ENCODE peak calls at places on chromosomes 4 and X, in six cellular contexts. One of them, this sample, is unnamed.

GRCh38 chrX:149898554-149898953 is 17.6 kb downstream of the MAGEA8 start:
- DNase-seq in Caco-2: no peak
- DNase-seq in CD8-positive, alpha-beta memory T cell: no peak
- DNase-seq in HCT116: no peak
- DNase-seq in aorta: no peak
- DNase-seq in DND-41: no peak
- DNase-seq in this sample: no peak

GRCh38 chr4:127965803-127966175 is 583 bp downstream of the ABHD18 start:
- DNase-seq in Caco-2: peak; percentile 80
- DNase-seq in HCT116: peak; percentile 52
- DNase-seq in aorta: no peak
- DNase-seq in CD8-positive, alpha-beta memory T cell: peak; percentile 81
- DNase-seq in DND-41: peak; percentile 70
- DNase-seq in this sample: peak; percentile 61

GRCh38 chrX:87409113-87409841 is 108.3 kb upstream of the KLHL4 start:
- DNase-seq in Caco-2: no peak
- DNase-seq in CD8-positive, alpha-beta memory T cell: no peak
- DNase-seq in aorta: peak; percentile 90
- DNase-seq in DND-41: no peak
- DNase-seq in HCT116: no peak
- DNase-seq in this sample: peak; percentile 71

GRCh38 chr4:79445371-79445781 is 37.3 kb upstream of the GK2 start:
- DNase-seq in aorta: no peak
- DNase-seq in Caco-2: no peak
- DNase-seq in DND-41: no peak
- DNase-seq in CD8-positive, alpha-beta memory T cell: no peak
- DNase-seq in HCT116: no peak
- DNase-seq in this sample: no peak

GRCh38 chr4:8303485-8304281 is 34.1 kb downstream of the HTRA3 start:
- DNase-seq in DND-41: no peak
- DNase-seq in aorta: peak; percentile 34
- DNase-seq in Caco-2: no peak
- DNase-seq in HCT116: peak; percentile 62
- DNase-seq in CD8-positive, alpha-beta memory T cell: no peak
- DNase-seq in this sample: no peak

GRCh38 chr4:141534985-141535384 is 101.4 kb upstream of the IL15 start:
- DNase-seq in HCT116: no peak
- DNase-seq in CD8-positive, alpha-beta memory T cell: no peak
- DNase-seq in aorta: no peak
- DNase-seq in DND-41: no peak
- DNase-seq in Caco-2: no peak
- DNase-seq in this sample: no peak

GRCh38 chrX:22136711-22137110 is 104.6 kb downstream of the PHEX start:
- DNase-seq in CD8-positive, alpha-beta memory T cell: no peak
- DNase-seq in Caco-2: no peak
- DNase-seq in DND-41: no peak
- DNase-seq in HCT116: no peak
- DNase-seq in aorta: no peak
- DNase-seq in this sample: no peak

GRCh38 chr4:69951602-69952001 is 13.9 kb downstream of the CSN2 start:
- DNase-seq in Caco-2: no peak
- DNase-seq in HCT116: no peak
- DNase-seq in CD8-positive, alpha-beta memory T cell: no peak
- DNase-seq in DND-41: no peak
- DNase-seq in aorta: no peak
- DNase-seq in this sample: no peak

GRCh38 chr4:6986067-6986780 is 56.9 kb upstream of the TADA2B start:
- DNase-seq in aorta: no peak
- DNase-seq in HCT116: no peak
- DNase-seq in CD8-positive, alpha-beta memory T cell: no peak
- DNase-seq in DND-41: no peak
- DNase-seq in Caco-2: no peak
- DNase-seq in this sample: peak; percentile 58

GRCh38 chrX:150873616-150874015 is 24.9 kb downstream of the CD99L2 start:
- DNase-seq in HCT116: peak; percentile 6
- DNase-seq in aorta: no peak
- DNase-seq in Caco-2: no peak
- DNase-seq in DND-41: no peak
- DNase-seq in CD8-positive, alpha-beta memory T cell: no peak
- DNase-seq in this sample: peak; percentile 47

GRCh38 chrX:42028113-42028512 is 104.8 kb upstream of the CASK start:
- DNase-seq in HCT116: no peak
- DNase-seq in DND-41: no peak
- DNase-seq in Caco-2: peak; percentile 68
- DNase-seq in CD8-positive, alpha-beta memory T cell: no peak
- DNase-seq in aorta: no peak
- DNase-seq in this sample: no peak

GRCh38 chr4:133000012-133000411 is 149.1 kb upstream of the PCDH10 start:
- DNase-seq in DND-41: peak; percentile 56
- DNase-seq in aorta: no peak
- DNase-seq in HCT116: no peak
- DNase-seq in CD8-positive, alpha-beta memory T cell: no peak
- DNase-seq in Caco-2: no peak
- DNase-seq in this sample: no peak

DNA sequence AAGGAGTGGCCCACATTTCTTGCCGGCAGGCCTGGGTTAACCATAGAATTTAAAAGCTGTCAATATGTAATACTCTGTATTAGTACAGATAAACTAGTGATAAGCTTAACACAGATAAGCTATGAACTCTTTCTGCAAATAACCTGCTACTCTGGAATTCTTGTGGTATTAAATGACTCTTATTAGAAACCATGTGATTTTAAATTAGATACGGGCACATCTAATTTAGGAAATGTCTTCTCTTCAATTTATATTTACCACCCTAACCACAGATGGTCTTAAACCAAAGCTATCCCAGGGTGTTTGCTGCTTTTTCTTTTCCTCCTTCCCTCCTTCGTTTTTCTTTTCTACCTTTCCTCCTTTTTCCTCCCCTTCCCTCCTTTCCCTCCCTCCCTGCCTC is 4.9 kb downstream of the GNRHR start:
- DNase-seq in CD8-positive, alpha-beta memory T cell: no peak
- DNase-seq in HCT116: no peak
- DNase-seq in DND-41: no peak
- DNase-seq in Caco-2: no peak
- DNase-seq in aorta: no peak
- DNase-seq in this sample: no peak
- H3K4me3 ChIP-seq in CD8-positive, alpha-beta memory T cell: no peak overlapping the region
- H3K4me3 ChIP-seq in HCT116: no peak overlapping the region
- H3K4me3 ChIP-seq in DND-41: no peak overlapping the region
- H3K4me3 ChIP-seq in Caco-2: no peak overlapping the region
- H3K4me3 ChIP-seq in aorta: no peak overlapping the region
- H3K4me3 ChIP-seq in this sample: no peak overlapping the region

GRCh38 chrX:39519213-39519544 is 578.6 kb downstream of the BCOR start:
- DNase-seq in DND-41: no peak
- DNase-seq in HCT116: no peak
- DNase-seq in Caco-2: no peak
- DNase-seq in CD8-positive, alpha-beta memory T cell: no peak
- DNase-seq in aorta: no peak
- DNase-seq in this sample: no peak
- H3K4me3 ChIP-seq in DND-41: no peak overlapping the region
- H3K4me3 ChIP-seq in HCT116: no peak overlapping the region
- H3K4me3 ChIP-seq in Caco-2: no peak overlapping the region
- H3K4me3 ChIP-seq in CD8-positive, alpha-beta memory T cell: no peak overlapping the region
- H3K4me3 ChIP-seq in aorta: no peak overlapping the region
- H3K4me3 ChIP-seq in this sample: no peak overlapping the region

GRCh38 chr4:1792832-1793495 is at the start of gene FGFR3:
- DNase-seq in HCT116: no peak
- DNase-seq in CD8-positive, alpha-beta memory T cell: peak; percentile 31
- DNase-seq in Caco-2: peak; percentile 83
- DNase-seq in aorta: no peak
- DNase-seq in DND-41: peak; percentile 51
- DNase-seq in this sample: peak; percentile 63
- H3K4me3 ChIP-seq in HCT116: peak within 1 kb of the TSS; percentile 80
- H3K4me3 ChIP-seq in CD8-positive, alpha-beta memory T cell: no peak within 1 kb of the TSS
- H3K4me3 ChIP-seq in Caco-2: peak within 1 kb of the TSS; percentile 73
- H3K4me3 ChIP-seq in aorta: peak within 1 kb of the TSS; percentile 30
- H3K4me3 ChIP-seq in DND-41: no peak within 1 kb of the TSS
- H3K4me3 ChIP-seq in this sample: peak within 1 kb of the TSS; percentile 66

GRCh38 chrX:66163849-66164401 is at the start of gene HEPH:
- DNase-seq in DND-41: no peak
- DNase-seq in HCT116: no peak
- DNase-seq in aorta: no peak
- DNase-seq in CD8-positive, alpha-beta memory T cell: no peak
- DNase-seq in Caco-2: peak; percentile 5
- DNase-seq in this sample: no peak

GRCh38 chrX:66164470-66164869 is 423 bp downstream of the HEPH start:
- DNase-seq in aorta: no peak
- DNase-seq in HCT116: no peak
- DNase-seq in DND-41: no peak
- DNase-seq in CD8-positive, alpha-beta memory T cell: no peak
- DNase-seq in Caco-2: no peak
- DNase-seq in this sample: no peak

GRCh38 chrX:66162331-66162822 is 1.7 kb upstream of the HEPH start:
- DNase-seq in CD8-positive, alpha-beta memory T cell: no peak
- DNase-seq in HCT116: no peak
- DNase-seq in DND-41: no peak
- DNase-seq in aorta: no peak
- DNase-seq in Caco-2: peak; percentile 51
- DNase-seq in this sample: no peak

GRCh38 chrX:66164931-66165330 is 884 bp downstream of the HEPH start:
- DNase-seq in Caco-2: no peak
- DNase-seq in aorta: no peak
- DNase-seq in DND-41: no peak
- DNase-seq in CD8-positive, alpha-beta memory T cell: no peak
- DNase-seq in HCT116: no peak
- DNase-seq in this sample: no peak

GRCh38 chrX:66163447-66163846 is 600 bp upstream of the HEPH start:
- DNase-seq in CD8-positive, alpha-beta memory T cell: no peak
- DNase-seq in HCT116: no peak
- DNase-seq in DND-41: no peak
- DNase-seq in aorta: no peak
- DNase-seq in Caco-2: no peak
- DNase-seq in this sample: no peak
- H3K4me3 ChIP-seq in CD8-positive, alpha-beta memory T cell: no peak overlapping the region
- H3K4me3 ChIP-seq in HCT116: no peak overlapping the region
- H3K4me3 ChIP-seq in DND-41: no peak overlapping the region
- H3K4me3 ChIP-seq in aorta: no peak overlapping the region
- H3K4me3 ChIP-seq in Caco-2: peak overlapping the region; percentile 42
- H3K4me3 ChIP-seq in this sample: no peak overlapping the region

GRCh38 chr4:123468479-123469031 is 72.0 kb downstream of the SPRY1 start:
- DNase-seq in Caco-2: no peak
- DNase-seq in CD8-positive, alpha-beta memory T cell: no peak
- DNase-seq in aorta: no peak
- DNase-seq in DND-41: no peak
- DNase-seq in HCT116: no peak
- DNase-seq in this sample: no peak

GRCh38 chr4:123466080-123466785 is 69.6 kb downstream of the SPRY1 start:
- DNase-seq in HCT116: no peak
- DNase-seq in CD8-positive, alpha-beta memory T cell: no peak
- DNase-seq in DND-41: no peak
- DNase-seq in aorta: no peak
- DNase-seq in Caco-2: no peak
- DNase-seq in this sample: no peak

GRCh38 chr4:123462007-123462406 is 65.4 kb downstream of the SPRY1 start:
- DNase-seq in DND-41: no peak
- DNase-seq in HCT116: no peak
- DNase-seq in aorta: no peak
- DNase-seq in Caco-2: no peak
- DNase-seq in CD8-positive, alpha-beta memory T cell: no peak
- DNase-seq in this sample: no peak

GRCh38 chr4:123465416-123465815 is 68.8 kb downstream of the SPRY1 start:
- DNase-seq in Caco-2: no peak
- DNase-seq in aorta: no peak
- DNase-seq in DND-41: no peak
- DNase-seq in HCT116: no peak
- DNase-seq in CD8-positive, alpha-beta memory T cell: no peak
- DNase-seq in this sample: no peak

GRCh38 chr4:123463869-123464268 is 67.3 kb downstream of the SPRY1 start:
- DNase-seq in CD8-positive, alpha-beta memory T cell: no peak
- DNase-seq in Caco-2: no peak
- DNase-seq in HCT116: no peak
- DNase-seq in DND-41: no peak
- DNase-seq in aorta: no peak
- DNase-seq in this sample: no peak
- H3K4me3 ChIP-seq in CD8-positive, alpha-beta memory T cell: no peak overlapping the region
- H3K4me3 ChIP-seq in Caco-2: no peak overlapping the region
- H3K4me3 ChIP-seq in HCT116: no peak overlapping the region
- H3K4me3 ChIP-seq in DND-41: no peak overlapping the region
- H3K4me3 ChIP-seq in aorta: no peak overlapping the region
- H3K4me3 ChIP-seq in this sample: no peak overlapping the region

GRCh38 chr4:158770671-158771070 is 1.8 kb downstream of the FNIP2 start:
- DNase-seq in HCT116: no peak
- DNase-seq in DND-41: no peak
- DNase-seq in aorta: no peak
- DNase-seq in Caco-2: no peak
- DNase-seq in CD8-positive, alpha-beta memory T cell: no peak
- DNase-seq in this sample: no peak
- H3K4me3 ChIP-seq in HCT116: no peak overlapping the region
- H3K4me3 ChIP-seq in DND-41: no peak overlapping the region
- H3K4me3 ChIP-seq in aorta: peak overlapping the region; percentile 49
- H3K4me3 ChIP-seq in Caco-2: no peak overlapping the region
- H3K4me3 ChIP-seq in CD8-positive, alpha-beta memory T cell: no peak overlapping the region
- H3K4me3 ChIP-seq in this sample: peak overlapping the region; percentile 88

GRCh38 chrX:153967536-153968214 is 3.9 kb downstream of the HCFC1 start:
- DNase-seq in Caco-2: no peak
- DNase-seq in CD8-positive, alpha-beta memory T cell: peak; percentile 59
- DNase-seq in aorta: peak; percentile 64
- DNase-seq in HCT116: no peak
- DNase-seq in DND-41: no peak
- DNase-seq in this sample: no peak

GRCh38 chrX:153966841-153967535 is 4.6 kb downstream of the HCFC1 start:
- DNase-seq in DND-41: no peak
- DNase-seq in HCT116: no peak
- DNase-seq in CD8-positive, alpha-beta memory T cell: no peak
- DNase-seq in Caco-2: no peak
- DNase-seq in aorta: no peak
- DNase-seq in this sample: no peak

GRCh38 chrX:153964105-153964504 is 7.5 kb downstream of the HCFC1 start:
- DNase-seq in DND-41: no peak
- DNase-seq in HCT116: no peak
- DNase-seq in aorta: peak; percentile 64
- DNase-seq in Caco-2: no peak
- DNase-seq in CD8-positive, alpha-beta memory T cell: no peak
- DNase-seq in this sample: no peak

GRCh38 chrX:153968255-153968654 is 3.4 kb downstream of the HCFC1 start:
- DNase-seq in CD8-positive, alpha-beta memory T cell: no peak
- DNase-seq in DND-41: no peak
- DNase-seq in Caco-2: no peak
- DNase-seq in aorta: no peak
- DNase-seq in HCT116: no peak
- DNase-seq in this sample: no peak

DNA sequence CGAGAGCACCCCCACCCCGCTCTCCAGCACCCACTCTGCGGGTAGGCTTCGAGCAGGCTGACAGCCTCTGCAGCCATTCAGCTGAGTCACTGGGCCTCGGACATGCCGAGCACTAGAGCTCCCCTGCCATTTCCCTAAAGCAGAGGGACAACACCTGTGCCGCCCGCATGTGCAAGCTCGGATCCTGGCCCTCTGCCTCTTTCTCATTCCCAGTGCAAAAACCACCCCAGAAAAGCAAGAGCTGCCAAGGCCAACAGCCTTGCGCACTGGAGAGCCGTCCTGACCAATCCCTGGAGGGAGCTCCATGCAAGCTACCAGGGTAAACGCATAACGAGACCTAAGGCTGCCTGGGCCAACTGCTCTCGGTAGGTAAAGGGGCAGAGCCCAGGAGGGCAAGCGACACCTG is 5.3 kb downstream of the HCFC1 start:
- DNase-seq in DND-41: no peak
- DNase-seq in CD8-positive, alpha-beta memory T cell: no peak
- DNase-seq in HCT116: no peak
- DNase-seq in Caco-2: no peak
- DNase-seq in aorta: peak; percentile 77
- DNase-seq in this sample: peak; percentile 80
- H3K4me3 ChIP-seq in DND-41: no peak overlapping the region
- H3K4me3 ChIP-seq in CD8-positive, alpha-beta memory T cell: no peak overlapping the region
- H3K4me3 ChIP-seq in HCT116: no peak overlapping the region
- H3K4me3 ChIP-seq in Caco-2: no peak overlapping the region
- H3K4me3 ChIP-seq in aorta: no peak overlapping the region
- H3K4me3 ChIP-seq in this sample: no peak overlapping the region

GRCh38 chr4:3369781-3370660 is 71.7 kb upstream of the HGFAC start:
- DNase-seq in CD8-positive, alpha-beta memory T cell: peak; percentile 48
- DNase-seq in Caco-2: no peak
- DNase-seq in HCT116: no peak
- DNase-seq in DND-41: peak; percentile 76
- DNase-seq in aorta: peak; percentile 82
- DNase-seq in this sample: peak; percentile 72
- H3K4me3 ChIP-seq in CD8-positive, alpha-beta memory T cell: peak overlapping the region; percentile 29
- H3K4me3 ChIP-seq in Caco-2: no peak overlapping the region
- H3K4me3 ChIP-seq in HCT116: no peak overlapping the region
- H3K4me3 ChIP-seq in DND-41: no peak overlapping the region
- H3K4me3 ChIP-seq in aorta: peak overlapping the region; percentile 24
- H3K4me3 ChIP-seq in this sample: no peak overlapping the region